ENCODE peak calls at places on chromosomes 2 and 18, in nine cellular contexts. One of them, this sample, is unnamed.

GRCh38 chr18:9531791-9532410 is 56.6 kb downstream of the RALBP1 start:
- DNase-seq in ovary: no peak
- DNase-seq in A549: no peak
- DNase-seq in right lobe of liver: no peak
- DNase-seq in IMR-90: peak; percentile 33
- DNase-seq in transverse colon: no peak
- DNase-seq in breast epithelium: no peak
- DNase-seq in thyroid gland: no peak
- DNase-seq in tibial nerve: no peak
- DNase-seq in this sample: no peak

GRCh38 chr2:225437319-225437718 is 37.8 kb downstream of the NYAP2 start:
- DNase-seq in ovary: no peak
- DNase-seq in transverse colon: no peak
- DNase-seq in IMR-90: no peak
- DNase-seq in thyroid gland: no peak
- DNase-seq in right lobe of liver: no peak
- DNase-seq in A549: no peak
- DNase-seq in tibial nerve: no peak
- DNase-seq in breast epithelium: no peak
- DNase-seq in this sample: no peak

GRCh38 chr2:152468832-152469692 is 134.1 kb downstream of the FMNL2 start:
- DNase-seq in IMR-90: peak; percentile 52
- DNase-seq in ovary: no peak
- DNase-seq in A549: no peak
- DNase-seq in right lobe of liver: no peak
- DNase-seq in breast epithelium: no peak
- DNase-seq in transverse colon: peak; percentile 16
- DNase-seq in tibial nerve: no peak
- DNase-seq in thyroid gland: no peak
- DNase-seq in this sample: no peak

GRCh38 chr2:171972329-171972982 is 27.3 kb upstream of the METAP1D start:
- DNase-seq in thyroid gland: no peak
- DNase-seq in transverse colon: no peak
- DNase-seq in tibial nerve: no peak
- DNase-seq in A549: no peak
- DNase-seq in ovary: no peak
- DNase-seq in right lobe of liver: no peak
- DNase-seq in IMR-90: no peak
- DNase-seq in breast epithelium: no peak
- DNase-seq in this sample: no peak

GRCh38 chr2:64023485-64024258 is 4.4 kb upstream of the VPS54 start:
- DNase-seq in breast epithelium: no peak
- DNase-seq in ovary: no peak
- DNase-seq in thyroid gland: no peak
- DNase-seq in IMR-90: no peak
- DNase-seq in A549: no peak
- DNase-seq in transverse colon: no peak
- DNase-seq in tibial nerve: no peak
- DNase-seq in right lobe of liver: no peak
- DNase-seq in this sample: no peak

GRCh38 chr2:230225486-230225885 is at the start of gene SP140:
- DNase-seq in transverse colon: peak; percentile 73
- DNase-seq in ovary: no peak
- DNase-seq in breast epithelium: no peak
- DNase-seq in IMR-90: no peak
- DNase-seq in A549: no peak
- DNase-seq in thyroid gland: peak; percentile 20
- DNase-seq in tibial nerve: no peak
- DNase-seq in right lobe of liver: no peak
- DNase-seq in this sample: no peak

GRCh38 chr2:1707771-1708351 is 36.5 kb downstream of the PXDN start:
- DNase-seq in IMR-90: peak; percentile 90
- DNase-seq in ovary: no peak
- DNase-seq in transverse colon: peak; percentile 55
- DNase-seq in thyroid gland: peak; percentile 28
- DNase-seq in right lobe of liver: peak; percentile 49
- DNase-seq in breast epithelium: peak; percentile 68
- DNase-seq in A549: no peak
- DNase-seq in tibial nerve: no peak
- DNase-seq in this sample: peak; percentile 31

GRCh38 chr18:55401275-55401620 is 186.7 kb downstream of the TCF4 start:
- DNase-seq in breast epithelium: no peak
- DNase-seq in transverse colon: no peak
- DNase-seq in thyroid gland: no peak
- DNase-seq in A549: no peak
- DNase-seq in right lobe of liver: no peak
- DNase-seq in ovary: no peak
- DNase-seq in tibial nerve: no peak
- DNase-seq in IMR-90: peak; percentile 26
- DNase-seq in this sample: no peak

GRCh38 chr2:199070550-199070949 is 387.2 kb downstream of the SATB2 start:
- DNase-seq in IMR-90: no peak
- DNase-seq in breast epithelium: no peak
- DNase-seq in tibial nerve: no peak
- DNase-seq in transverse colon: no peak
- DNase-seq in A549: no peak
- DNase-seq in thyroid gland: no peak
- DNase-seq in ovary: no peak
- DNase-seq in right lobe of liver: no peak
- DNase-seq in this sample: no peak

GRCh38 chr2:92073815-92074548 is 2797.2 kb upstream of the TEKT4 start:
- DNase-seq in right lobe of liver: peak; percentile 24
- DNase-seq in A549: no peak
- DNase-seq in ovary: peak; percentile 5
- DNase-seq in transverse colon: no peak
- DNase-seq in IMR-90: no peak
- DNase-seq in tibial nerve: no peak
- DNase-seq in breast epithelium: no peak
- DNase-seq in thyroid gland: no peak
- DNase-seq in this sample: no peak

GRCh38 chr2:128039535-128039934 is 11.7 kb upstream of the SAP130 start:
- DNase-seq in transverse colon: no peak
- DNase-seq in ovary: no peak
- DNase-seq in IMR-90: no peak
- DNase-seq in right lobe of liver: no peak
- DNase-seq in breast epithelium: no peak
- DNase-seq in thyroid gland: no peak
- DNase-seq in A549: no peak
- DNase-seq in tibial nerve: no peak
- DNase-seq in this sample: no peak
- H3K9me3 ChIP-seq in transverse colon: peaks cover 36% of the 10 kb centered on the region
- H3K9me3 ChIP-seq in ovary: no peaks in the 10 kb centered on the region
- H3K9me3 ChIP-seq in IMR-90: peaks cover 28% of the 10 kb centered on the region
- H3K9me3 ChIP-seq in right lobe of liver: peaks cover 5% of the 10 kb centered on the region
- H3K9me3 ChIP-seq in breast epithelium: peaks cover 20% of the 10 kb centered on the region
- H3K9me3 ChIP-seq in thyroid gland: no peaks in the 10 kb centered on the region
- H3K9me3 ChIP-seq in A549: peaks cover 70% of the 10 kb centered on the region
- H3K9me3 ChIP-seq in tibial nerve: peaks cover 46% of the 10 kb centered on the region
- H3K9me3 ChIP-seq in this sample: no peaks in the 10 kb centered on the region

GRCh38 chr2:144356402-144356801 is 163.5 kb downstream of the ZEB2 start:
- DNase-seq in A549: no peak
- DNase-seq in right lobe of liver: no peak
- DNase-seq in ovary: no peak
- DNase-seq in breast epithelium: no peak
- DNase-seq in IMR-90: peak; percentile 11
- DNase-seq in tibial nerve: no peak
- DNase-seq in thyroid gland: no peak
- DNase-seq in transverse colon: no peak
- DNase-seq in this sample: no peak

GRCh38 chr2:144357623-144358400 is 162.1 kb downstream of the ZEB2 start:
- DNase-seq in right lobe of liver: no peak
- DNase-seq in tibial nerve: no peak
- DNase-seq in IMR-90: peak; percentile 99
- DNase-seq in A549: peak; percentile 57
- DNase-seq in breast epithelium: no peak
- DNase-seq in transverse colon: no peak
- DNase-seq in thyroid gland: no peak
- DNase-seq in ovary: no peak
- DNase-seq in this sample: no peak

GRCh38 chr2:144358531-144358930 is 161.4 kb downstream of the ZEB2 start:
- DNase-seq in IMR-90: no peak
- DNase-seq in thyroid gland: no peak
- DNase-seq in A549: no peak
- DNase-seq in ovary: no peak
- DNase-seq in tibial nerve: no peak
- DNase-seq in right lobe of liver: no peak
- DNase-seq in breast epithelium: no peak
- DNase-seq in transverse colon: no peak
- DNase-seq in this sample: no peak

GRCh38 chr2:144359684-144360083 is 160.2 kb downstream of the ZEB2 start:
- DNase-seq in IMR-90: no peak
- DNase-seq in tibial nerve: no peak
- DNase-seq in ovary: no peak
- DNase-seq in right lobe of liver: no peak
- DNase-seq in A549: no peak
- DNase-seq in thyroid gland: no peak
- DNase-seq in breast epithelium: no peak
- DNase-seq in transverse colon: no peak
- DNase-seq in this sample: no peak

DNA sequence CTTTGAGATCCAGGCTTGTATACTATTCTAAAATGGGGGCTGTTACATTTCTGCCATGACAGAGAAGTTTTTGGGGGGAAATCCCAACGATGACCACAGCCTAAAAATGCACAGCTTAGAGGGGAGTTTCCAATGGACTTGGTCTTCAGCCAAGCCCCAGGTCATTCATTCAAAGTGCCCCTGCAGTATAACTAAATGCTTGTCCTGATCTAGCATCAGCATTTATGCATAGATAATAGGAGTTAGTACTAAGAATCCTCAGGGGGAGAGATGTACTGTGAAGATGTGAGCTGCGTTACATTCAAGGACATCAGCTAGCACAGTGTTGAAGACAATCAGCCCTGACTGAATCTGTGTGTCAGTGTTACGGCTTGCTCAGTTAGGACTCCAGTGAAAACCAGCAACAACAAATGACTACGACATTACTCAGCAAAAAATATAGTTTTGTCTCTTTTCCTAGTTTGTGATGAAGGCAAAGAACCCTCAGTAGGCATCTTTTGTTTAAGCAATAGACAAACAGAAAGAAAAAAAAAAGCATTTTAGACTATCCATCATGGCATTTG is 160.9 kb downstream of the ZEB2 start:
- DNase-seq in A549: no peak
- DNase-seq in tibial nerve: no peak
- DNase-seq in right lobe of liver: no peak
- DNase-seq in breast epithelium: no peak
- DNase-seq in IMR-90: peak; percentile 71
- DNase-seq in ovary: no peak
- DNase-seq in thyroid gland: no peak
- DNase-seq in transverse colon: no peak
- DNase-seq in this sample: no peak
- TF ChIP-seq POLR2A in A549: no peak
- TF ChIP-seq POLR2A in tibial nerve: no peak
- TF ChIP-seq POLR2A in right lobe of liver: no peak
- TF ChIP-seq POLR2A in breast epithelium: no peak
- TF ChIP-seq POLR2A in IMR-90: no peak
- TF ChIP-seq POLR2A in ovary: no peak
- TF ChIP-seq POLR2A in thyroid gland: no peak
- TF ChIP-seq POLR2A in transverse colon: no peak
- TF ChIP-seq POLR2A in this sample: no peak

DNA sequence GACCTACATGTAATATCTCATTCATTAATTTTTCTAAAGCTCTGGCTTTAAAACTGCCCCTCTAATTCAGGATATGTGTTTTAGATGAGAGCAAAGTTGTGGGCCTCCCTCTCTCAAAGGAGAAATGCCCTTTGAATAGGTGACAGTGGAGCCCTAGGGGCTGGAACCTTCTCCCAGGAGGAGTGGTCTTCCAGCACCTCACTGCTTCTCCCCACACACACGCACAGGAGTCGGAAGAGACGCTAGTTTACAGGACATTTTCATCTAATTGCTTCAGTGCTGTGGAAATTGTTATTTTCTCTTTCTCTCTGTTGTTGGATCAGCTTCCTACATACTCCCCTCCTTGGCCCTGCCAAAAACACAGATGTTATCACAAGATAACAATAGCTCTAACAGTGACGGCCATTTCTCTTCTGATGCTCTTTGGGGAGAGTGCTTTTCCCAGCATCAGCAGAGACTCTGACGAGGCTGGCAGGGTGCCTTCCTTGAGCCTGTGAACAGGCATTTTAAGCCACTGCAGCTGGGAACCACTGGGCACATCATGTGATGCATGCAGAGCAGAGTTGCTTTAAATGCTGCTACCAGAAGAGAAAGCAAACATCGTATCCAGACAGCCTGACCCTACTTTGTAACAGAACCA is 209.4 kb upstream of the SP5 start:
- DNase-seq in IMR-90: no peak
- DNase-seq in ovary: peak; percentile 81
- DNase-seq in A549: no peak
- DNase-seq in breast epithelium: peak; percentile 26
- DNase-seq in tibial nerve: peak; percentile 59
- DNase-seq in transverse colon: peak; percentile 40
- DNase-seq in thyroid gland: peak; percentile 29
- DNase-seq in right lobe of liver: no peak
- DNase-seq in this sample: peak; percentile 46
- H3K4me1 ChIP-seq in IMR-90: no peaks in the 10 kb centered on the region
- H3K4me1 ChIP-seq in ovary: no peaks in the 10 kb centered on the region
- H3K4me1 ChIP-seq in A549: no peaks in the 10 kb centered on the region
- H3K4me1 ChIP-seq in breast epithelium: no peaks in the 10 kb centered on the region
- H3K4me1 ChIP-seq in tibial nerve: no peaks in the 10 kb centered on the region
- H3K4me1 ChIP-seq in transverse colon: no peaks in the 10 kb centered on the region
- H3K4me1 ChIP-seq in thyroid gland: no peaks in the 10 kb centered on the region
- H3K4me1 ChIP-seq in right lobe of liver: no peaks in the 10 kb centered on the region
- H3K4me1 ChIP-seq in this sample: no peaks in the 10 kb centered on the region

DNA sequence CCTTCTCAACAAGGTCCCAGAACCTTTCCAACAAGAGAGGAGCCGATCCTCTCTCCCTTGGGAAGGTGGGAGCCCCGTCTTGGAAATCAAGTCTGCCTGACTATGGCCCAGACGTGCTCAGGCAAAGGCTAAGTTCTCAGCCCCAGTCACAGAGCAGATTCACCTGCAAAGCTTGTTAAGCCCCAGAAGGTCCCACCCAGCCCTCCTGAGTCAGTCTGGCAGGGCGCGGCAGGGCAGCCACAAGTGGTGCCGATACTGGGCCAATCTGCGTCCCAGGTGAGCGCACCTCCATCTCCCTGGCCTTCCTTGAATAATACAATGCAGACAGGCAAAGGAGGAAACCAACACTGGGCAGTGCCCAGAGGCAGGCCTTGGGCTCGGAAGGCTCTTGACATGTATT is 15.0 kb downstream of the CRACDL start:
- DNase-seq in A549: no peak
- DNase-seq in thyroid gland: peak; percentile 37
- DNase-seq in breast epithelium: no peak
- DNase-seq in right lobe of liver: no peak
- DNase-seq in IMR-90: no peak
- DNase-seq in tibial nerve: no peak
- DNase-seq in ovary: no peak
- DNase-seq in transverse colon: no peak
- DNase-seq in this sample: no peak
- H3K9me3 ChIP-seq in A549: peaks cover 2% of the 10 kb centered on the region
- H3K9me3 ChIP-seq in thyroid gland: no peaks in the 10 kb centered on the region
- H3K9me3 ChIP-seq in breast epithelium: no peaks in the 10 kb centered on the region
- H3K9me3 ChIP-seq in right lobe of liver: no peaks in the 10 kb centered on the region
- H3K9me3 ChIP-seq in IMR-90: no peaks in the 10 kb centered on the region
- H3K9me3 ChIP-seq in tibial nerve: peaks cover 8% of the 10 kb centered on the region
- H3K9me3 ChIP-seq in ovary: no peaks in the 10 kb centered on the region
- H3K9me3 ChIP-seq in transverse colon: no peaks in the 10 kb centered on the region
- H3K9me3 ChIP-seq in this sample: no peaks in the 10 kb centered on the region